ENCODE peak calls at places on chromosome X, in ten cellular contexts. One of them, this sample, is unnamed.

GRCh38 chrX:74923942-74924448 is 1.3 kb downstream of the NEXMIF start:
- DNase-seq in GM12878: no peak
- DNase-seq in HFF-Myc: no peak
- DNase-seq in AG10803: peak; percentile 4
- DNase-seq in tibial artery: peak; percentile 64
- DNase-seq in fibroblast of the aortic adventitia: no peak
- DNase-seq in foreskin fibroblast: peak; percentile 1
- DNase-seq in fibroblast of lung: peak; percentile 0
- DNase-seq in BJ: no peak
- DNase-seq in GM23338: peak; percentile 37
- DNase-seq in this sample: no peak

GRCh38 chrX:104112326-104112951 is at the start of gene ZCCHC18:
- DNase-seq in GM12878: no peak
- DNase-seq in HFF-Myc: no peak
- DNase-seq in AG10803: peak; percentile 29
- DNase-seq in tibial artery: peak; percentile 80
- DNase-seq in fibroblast of the aortic adventitia: peak; percentile 41
- DNase-seq in foreskin fibroblast: peak; percentile 65
- DNase-seq in fibroblast of lung: peak; percentile 50
- DNase-seq in BJ: no peak
- DNase-seq in GM23338: peak; percentile 82
- DNase-seq in this sample: peak; percentile 20

GRCh38 chrX:131783555-131784338 is 239.4 kb upstream of the STK26 start:
- DNase-seq in GM12878: peak; percentile 90
- DNase-seq in HFF-Myc: no peak
- DNase-seq in AG10803: no peak
- DNase-seq in tibial artery: no peak
- DNase-seq in fibroblast of the aortic adventitia: peak; percentile 97
- DNase-seq in foreskin fibroblast: peak; percentile 16
- DNase-seq in fibroblast of lung: no peak
- DNase-seq in BJ: no peak
- DNase-seq in GM23338: no peak
- DNase-seq in this sample: peak; percentile 91

GRCh38 chrX:17377795-17378194 is 2.8 kb downstream of the NHS start:
- DNase-seq in GM12878: no peak
- DNase-seq in HFF-Myc: no peak
- DNase-seq in AG10803: no peak
- DNase-seq in tibial artery: no peak
- DNase-seq in fibroblast of the aortic adventitia: no peak
- DNase-seq in foreskin fibroblast: no peak
- DNase-seq in fibroblast of lung: no peak
- DNase-seq in BJ: no peak
- DNase-seq in GM23338: no peak
- DNase-seq in this sample: peak; percentile 2

GRCh38 chrX:1172496-1172895 is 40.0 kb downstream of the CRLF2 start:
- DNase-seq in GM12878: no peak
- DNase-seq in HFF-Myc: no peak
- DNase-seq in AG10803: no peak
- DNase-seq in tibial artery: peak; percentile 57
- DNase-seq in fibroblast of the aortic adventitia: no peak
- DNase-seq in foreskin fibroblast: no peak
- DNase-seq in fibroblast of lung: no peak
- DNase-seq in BJ: no peak
- DNase-seq in GM23338: no peak
- DNase-seq in this sample: no peak

GRCh38 chrX:150482537-150483217 is 85.7 kb upstream of the MTM1 start:
- DNase-seq in GM12878: no peak
- DNase-seq in HFF-Myc: no peak
- DNase-seq in AG10803: peak; percentile 35
- DNase-seq in tibial artery: no peak
- DNase-seq in fibroblast of the aortic adventitia: peak; percentile 50
- DNase-seq in foreskin fibroblast: peak; percentile 72
- DNase-seq in fibroblast of lung: peak; percentile 34
- DNase-seq in BJ: peak; percentile 4
- DNase-seq in GM23338: no peak
- DNase-seq in this sample: peak; percentile 70

GRCh38 chrX:38142598-38142997 is 78.1 kb downstream of the SRPX start:
- DNase-seq in GM12878: no peak
- DNase-seq in HFF-Myc: no peak
- DNase-seq in AG10803: peak; percentile 79
- DNase-seq in tibial artery: no peak
- DNase-seq in fibroblast of the aortic adventitia: peak; percentile 87
- DNase-seq in foreskin fibroblast: peak; percentile 76
- DNase-seq in fibroblast of lung: peak; percentile 59
- DNase-seq in BJ: no peak
- DNase-seq in GM23338: no peak
- DNase-seq in this sample: peak; percentile 77

GRCh38 chrX:15738686-15739016 is 581 bp downstream of the CA5B start:
- DNase-seq in GM12878: no peak
- DNase-seq in HFF-Myc: no peak
- DNase-seq in AG10803: no peak
- DNase-seq in tibial artery: no peak
- DNase-seq in fibroblast of the aortic adventitia: no peak
- DNase-seq in foreskin fibroblast: no peak
- DNase-seq in fibroblast of lung: no peak
- DNase-seq in BJ: no peak
- DNase-seq in GM23338: no peak
- DNase-seq in this sample: no peak

GRCh38 chrX:100830547-100830946 is 10.4 kb downstream of the CSTF2 start:
- DNase-seq in GM12878: peak; percentile 9
- DNase-seq in HFF-Myc: no peak
- DNase-seq in AG10803: no peak
- DNase-seq in tibial artery: no peak
- DNase-seq in fibroblast of the aortic adventitia: no peak
- DNase-seq in foreskin fibroblast: no peak
- DNase-seq in fibroblast of lung: no peak
- DNase-seq in BJ: no peak
- DNase-seq in GM23338: no peak
- DNase-seq in this sample: no peak

GRCh38 chrX:3006500-3006899 is at the start of gene ARSH:
- DNase-seq in GM12878: no peak
- DNase-seq in HFF-Myc: no peak
- DNase-seq in AG10803: no peak
- DNase-seq in tibial artery: no peak
- DNase-seq in fibroblast of the aortic adventitia: no peak
- DNase-seq in foreskin fibroblast: no peak
- DNase-seq in fibroblast of lung: no peak
- DNase-seq in BJ: no peak
- DNase-seq in GM23338: no peak
- DNase-seq in this sample: no peak

GRCh38 chrX:132718411-132718810 is 229.6 kb upstream of the MBNL3 start:
- DNase-seq in GM12878: no peak
- DNase-seq in HFF-Myc: no peak
- DNase-seq in AG10803: no peak
- DNase-seq in tibial artery: no peak
- DNase-seq in fibroblast of the aortic adventitia: no peak
- DNase-seq in foreskin fibroblast: no peak
- DNase-seq in fibroblast of lung: no peak
- DNase-seq in BJ: no peak
- DNase-seq in GM23338: no peak
- DNase-seq in this sample: no peak

GRCh38 chrX:124232523-124233201 is 99.8 kb upstream of the TEX13D start:
- DNase-seq in GM12878: no peak
- DNase-seq in HFF-Myc: no peak
- DNase-seq in AG10803: no peak
- DNase-seq in tibial artery: no peak
- DNase-seq in fibroblast of the aortic adventitia: no peak
- DNase-seq in foreskin fibroblast: no peak
- DNase-seq in fibroblast of lung: no peak
- DNase-seq in BJ: no peak
- DNase-seq in GM23338: peak; percentile 24
- DNase-seq in this sample: no peak

GRCh38 chrX:123647244-123647643 is 85.6 kb downstream of the THOC2 start:
- DNase-seq in GM12878: no peak
- DNase-seq in HFF-Myc: no peak
- DNase-seq in AG10803: no peak
- DNase-seq in tibial artery: no peak
- DNase-seq in fibroblast of the aortic adventitia: no peak
- DNase-seq in foreskin fibroblast: no peak
- DNase-seq in fibroblast of lung: no peak
- DNase-seq in BJ: no peak
- DNase-seq in GM23338: no peak
- DNase-seq in this sample: no peak

GRCh38 chrX:131975851-131976250 is 47.3 kb upstream of the STK26 start:
- DNase-seq in GM12878: no peak
- DNase-seq in HFF-Myc: no peak
- DNase-seq in AG10803: no peak
- DNase-seq in tibial artery: no peak
- DNase-seq in fibroblast of the aortic adventitia: no peak
- DNase-seq in foreskin fibroblast: no peak
- DNase-seq in fibroblast of lung: no peak
- DNase-seq in BJ: no peak
- DNase-seq in GM23338: no peak
- DNase-seq in this sample: no peak

GRCh38 chrX:131763674-131764073 is 219.8 kb downstream of the OR13H1 start:
- DNase-seq in GM12878: peak; percentile 95
- DNase-seq in HFF-Myc: no peak
- DNase-seq in AG10803: peak; percentile 17
- DNase-seq in tibial artery: no peak
- DNase-seq in fibroblast of the aortic adventitia: peak; percentile 96
- DNase-seq in foreskin fibroblast: no peak
- DNase-seq in fibroblast of lung: no peak
- DNase-seq in BJ: no peak
- DNase-seq in GM23338: no peak
- DNase-seq in this sample: peak; percentile 83

GRCh38 chrX:38600089-38600755 is 38.9 kb downstream of the TSPAN7 start:
- DNase-seq in GM12878: no peak
- DNase-seq in HFF-Myc: no peak
- DNase-seq in AG10803: no peak
- DNase-seq in tibial artery: no peak
- DNase-seq in fibroblast of the aortic adventitia: no peak
- DNase-seq in foreskin fibroblast: no peak
- DNase-seq in fibroblast of lung: no peak
- DNase-seq in BJ: no peak
- DNase-seq in GM23338: no peak
- DNase-seq in this sample: no peak

GRCh38 chrX:42708222-42708621 is 69.7 kb downstream of the PPP1R2C start:
- DNase-seq in GM12878: no peak
- DNase-seq in HFF-Myc: no peak
- DNase-seq in AG10803: no peak
- DNase-seq in tibial artery: no peak
- DNase-seq in fibroblast of the aortic adventitia: peak; percentile 53
- DNase-seq in foreskin fibroblast: peak; percentile 49
- DNase-seq in fibroblast of lung: peak; percentile 17
- DNase-seq in BJ: peak; percentile 11
- DNase-seq in GM23338: no peak
- DNase-seq in this sample: peak; percentile 68

GRCh38 chrX:45428816-45429215 is 228.1 kb upstream of the DIPK2B start:
- DNase-seq in GM12878: no peak
- DNase-seq in HFF-Myc: no peak
- DNase-seq in AG10803: peak; percentile 80
- DNase-seq in tibial artery: no peak
- DNase-seq in fibroblast of the aortic adventitia: peak; percentile 72
- DNase-seq in foreskin fibroblast: no peak
- DNase-seq in fibroblast of lung: no peak
- DNase-seq in BJ: no peak
- DNase-seq in GM23338: no peak
- DNase-seq in this sample: peak; percentile 22

GRCh38 chrX:45435481-45435880 is 234.8 kb upstream of the DIPK2B start:
- DNase-seq in GM12878: no peak
- DNase-seq in HFF-Myc: no peak
- DNase-seq in AG10803: no peak
- DNase-seq in tibial artery: no peak
- DNase-seq in fibroblast of the aortic adventitia: no peak
- DNase-seq in foreskin fibroblast: no peak
- DNase-seq in fibroblast of lung: peak; percentile 11
- DNase-seq in BJ: no peak
- DNase-seq in GM23338: no peak
- DNase-seq in this sample: peak; percentile 22

GRCh38 chrX:45434231-45434630 is 233.6 kb upstream of the DIPK2B start:
- DNase-seq in GM12878: no peak
- DNase-seq in HFF-Myc: no peak
- DNase-seq in AG10803: no peak
- DNase-seq in tibial artery: no peak
- DNase-seq in fibroblast of the aortic adventitia: no peak
- DNase-seq in foreskin fibroblast: no peak
- DNase-seq in fibroblast of lung: no peak
- DNase-seq in BJ: no peak
- DNase-seq in GM23338: peak; percentile 13
- DNase-seq in this sample: no peak
- H3K4me3 ChIP-seq in GM12878: no peak overlapping the region
- H3K4me3 ChIP-seq in HFF-Myc: no peak overlapping the region
- H3K4me3 ChIP-seq in AG10803: no peak overlapping the region
- H3K4me3 ChIP-seq in tibial artery: no peak overlapping the region
- H3K4me3 ChIP-seq in fibroblast of the aortic adventitia: no peak overlapping the region
- H3K4me3 ChIP-seq in foreskin fibroblast: no peak overlapping the region
- H3K4me3 ChIP-seq in fibroblast of lung: no peak overlapping the region
- H3K4me3 ChIP-seq in BJ: no peak overlapping the region
- H3K4me3 ChIP-seq in GM23338: no peak overlapping the region
- H3K4me3 ChIP-seq in this sample: no peak overlapping the region

DNA sequence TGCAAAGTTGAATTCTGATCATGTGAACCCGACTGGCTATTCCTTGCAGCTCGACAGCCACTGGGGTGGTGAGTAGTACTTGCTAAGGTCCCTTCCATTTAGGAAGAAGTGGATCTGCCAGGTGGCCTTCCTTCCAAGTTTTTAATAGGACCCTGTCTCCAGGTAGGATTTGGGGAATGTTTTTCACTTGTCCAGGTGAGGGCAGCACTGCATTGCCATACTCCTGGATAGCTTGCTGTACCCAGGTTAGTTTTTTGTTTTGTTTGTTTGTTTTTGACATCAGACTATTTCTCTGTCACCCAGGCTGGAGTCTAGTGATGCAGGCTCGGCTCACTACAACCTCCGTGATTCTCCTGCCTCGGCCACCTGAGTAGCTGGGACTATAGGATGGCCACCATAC is 29.8 kb downstream of the SAGE1 start:
- DNase-seq in GM12878: no peak
- DNase-seq in HFF-Myc: no peak
- DNase-seq in AG10803: no peak
- DNase-seq in tibial artery: no peak
- DNase-seq in fibroblast of the aortic adventitia: no peak
- DNase-seq in foreskin fibroblast: no peak
- DNase-seq in fibroblast of lung: no peak
- DNase-seq in BJ: no peak
- DNase-seq in GM23338: peak; percentile 56
- DNase-seq in this sample: no peak
- TF ChIP-seq CTCF in GM12878: peak; percentile 20
- TF ChIP-seq CTCF in HFF-Myc: peak; percentile 6
- TF ChIP-seq CTCF in AG10803: peak; percentile 3
- TF ChIP-seq CTCF in tibial artery: no peak
- TF ChIP-seq CTCF in fibroblast of the aortic adventitia: no peak
- TF ChIP-seq CTCF in foreskin fibroblast: no peak
- TF ChIP-seq CTCF in fibroblast of lung: no peak
- TF ChIP-seq CTCF in BJ: no peak
- TF ChIP-seq CTCF in GM23338: peak; percentile 49
- TF ChIP-seq CTCF in this sample: peak; percentile 14

GRCh38 chrX:129783176-129783776 is 3.5 kb downstream of the SASH3 start:
- DNase-seq in GM12878: no peak
- DNase-seq in HFF-Myc: no peak
- DNase-seq in AG10803: no peak
- DNase-seq in tibial artery: no peak
- DNase-seq in fibroblast of the aortic adventitia: no peak
- DNase-seq in foreskin fibroblast: no peak
- DNase-seq in fibroblast of lung: no peak
- DNase-seq in BJ: no peak
- DNase-seq in GM23338: no peak
- DNase-seq in this sample: no peak
- H3K4me3 ChIP-seq in GM12878: peak overlapping the region; percentile 84
- H3K4me3 ChIP-seq in HFF-Myc: no peak overlapping the region
- H3K4me3 ChIP-seq in AG10803: no peak overlapping the region
- H3K4me3 ChIP-seq in tibial artery: no peak overlapping the region
- H3K4me3 ChIP-seq in fibroblast of the aortic adventitia: no peak overlapping the region
- H3K4me3 ChIP-seq in foreskin fibroblast: no peak overlapping the region
- H3K4me3 ChIP-seq in fibroblast of lung: no peak overlapping the region
- H3K4me3 ChIP-seq in BJ: no peak overlapping the region
- H3K4me3 ChIP-seq in GM23338: no peak overlapping the region
- H3K4me3 ChIP-seq in this sample: no peak overlapping the region

GRCh38 chrX:77597090-77597489 is 149.9 kb downstream of the FGF16 start:
- DNase-seq in GM12878: no peak
- DNase-seq in HFF-Myc: no peak
- DNase-seq in AG10803: peak; percentile 32
- DNase-seq in tibial artery: no peak
- DNase-seq in fibroblast of the aortic adventitia: peak; percentile 56
- DNase-seq in foreskin fibroblast: peak; percentile 30
- DNase-seq in fibroblast of lung: peak; percentile 52
- DNase-seq in BJ: no peak
- DNase-seq in GM23338: peak; percentile 2
- DNase-seq in this sample: peak; percentile 57
- TF ChIP-seq CTCF in GM12878: no peak
- TF ChIP-seq CTCF in HFF-Myc: no peak
- TF ChIP-seq CTCF in AG10803: peak; percentile 53
- TF ChIP-seq CTCF in tibial artery: no peak
- TF ChIP-seq CTCF in fibroblast of the aortic adventitia: peak; percentile 45
- TF ChIP-seq CTCF in foreskin fibroblast: peak; percentile 24
- TF ChIP-seq CTCF in fibroblast of lung: no peak
- TF ChIP-seq CTCF in BJ: peak; percentile 39
- TF ChIP-seq CTCF in GM23338: peak; percentile 33
- TF ChIP-seq CTCF in this sample: peak; percentile 44

This sample was measured in fibroblast of mammary gland.